ENCODE peak calls at places on chromosomes 5 and 9, in four cellular contexts. W, A, D and G are unnamed samples.

GRCh38 chr9:133113928-133114351 is 7.1 kb downstream of the RALGDS start:
- DNase-seq in D (peak; percentile 12), A (no peak), W (no peak), G (peak; percentile 80)

GRCh38 chr9:81588148-81588874 is 101.0 kb downstream of the TLE1 start:
- DNase-seq in A (peak; percentile 69), D (no peak), W (no peak), G (peak; percentile 73)

GRCh38 chr5:66169534-66169933 is 25.4 kb downstream of the SREK1 start:
- DNase-seq in D (no peak), A (no peak), W (no peak), G (no peak)

GRCh38 chr5:33679791-33680190 is 212.0 kb downstream of the ADAMTS12 start:
- DNase-seq in D (peak; percentile 51), A (no peak), W (no peak), G (no peak)

GRCh38 chr5:103450333-103451061 is 112.1 kb downstream of the NUDT12 start:
- DNase-seq in D (peak; percentile 95), W (no peak), A (peak; percentile 77), G (no peak)

GRCh38 chr5:126884269-126884819 is 107.4 kb downstream of the LMNB1 start:
- DNase-seq in A (peak; percentile 95), W (peak; percentile 48), D (peak; percentile 92), G (no peak)

GRCh38 chr5:178180141-178180863 is 6.9 kb downstream of the GMCL2 start:
- DNase-seq in D (no peak), A (no peak), W (no peak), G (no peak)

GRCh38 chr5:21711854-21712752 is 1141.0 kb downstream of the CDH12 start:
- DNase-seq in W (no peak), D (peak; percentile 0), A (no peak), G (no peak)

GRCh38 chr9:19485193-19485592 is 76.4 kb downstream of the ACER2 start:
- DNase-seq in A (no peak), W (no peak), D (no peak), G (no peak)

GRCh38 chr9:121844090-121844489 is 192.7 kb downstream of the DAB2IP start:
- DNase-seq in W (no peak), D (no peak), A (no peak), G (no peak)

GRCh38 chr9:85547574-85547973 is 194.2 kb downstream of the AGTPBP1 start:
- DNase-seq in D (no peak), A (no peak), W (no peak), G (no peak)

GRCh38 chr9:89899476-89900047 is 294.8 kb downstream of the GADD45G start:
- DNase-seq in A (no peak), W (no peak), D (no peak), G (no peak)

GRCh38 chr9:106716820-106717219 is 146.1 kb upstream of the ZNF462 start:
- DNase-seq in D (no peak), W (no peak), A (no peak), G (no peak)

GRCh38 chr9:96020822-96021615 is 145.5 kb downstream of the ERCC6L2 start:
- DNase-seq in D (peak; percentile 29), W (peak; percentile 49), A (peak; percentile 8), G (peak; percentile 84)

GRCh38 chr9:9791621-9792020 is 821.2 kb downstream of the PTPRD start:
- DNase-seq in A (no peak), D (no peak), W (no peak), G (no peak)

GRCh38 chr9:20242767-20243166 is 379.5 kb downstream of the MLLT3 start:
- DNase-seq in D (no peak), W (no peak), A (no peak), G (no peak)

GRCh38 chr5:33180900-33181299 is 259.9 kb upstream of the TARS1 start:
- DNase-seq in W (no peak), A (peak; percentile 36), D (peak; percentile 55), G (no peak)

GRCh38 chr5:16551628-16552027 is 65.2 kb downstream of the RETREG1 start:
- DNase-seq in D (no peak), W (no peak), A (no peak), G (no peak)

GRCh38 chr9:114001794-114002261 is 76.3 kb downstream of the AMBP start:
- DNase-seq in D (no peak), W (peak; percentile 6), A (no peak), G (no peak)

GRCh38 chr5:163571755-163572154 is 66.3 kb downstream of the MAT2B start:
- DNase-seq in D (peak; percentile 92), W (no peak), A (peak; percentile 20), G (no peak)

GRCh38 chr5:180860273-180860886 is 696 bp downstream of the ZFP62 start:
- DNase-seq in A (no peak), W (no peak), D (peak; percentile 19), G (no peak)

GRCh38 chr5:150783422-150783928 is 4.9 kb downstream of the SMIM3 start:
- DNase-seq in D (peak; percentile 90), W (no peak), A (peak; percentile 79), G (no peak)

GRCh38 chr5:56212127-56212879 is 20.8 kb downstream of the ANKRD55 start:
- DNase-seq in W (no peak), D (no peak), A (no peak), G (no peak)

GRCh38 chr5:173029499-173029921 is 26.6 kb upstream of the CREBRF start:
- DNase-seq in D (no peak), A (no peak), W (peak; percentile 44), G (no peak)

GRCh38 chr9:129832957-129833356 is 2.1 kb downstream of the C9orf78 start:
- DNase-seq in W (no peak), D (peak; percentile 13), A (no peak), G (no peak)

GRCh38 chr5:37375091-37375490 is 4.0 kb upstream of the WDR70 start:
- DNase-seq in W (no peak), D (no peak), A (no peak), G (no peak)

GRCh38 chr9:127109212-127109711 is 13.2 kb downstream of the ANGPTL2 start:
- DNase-seq in W (no peak), D (no peak), A (no peak), G (no peak)

GRCh38 chr5:154273028-154273617 is 82.6 kb downstream of the GALNT10 start:
- DNase-seq in A (no peak), D (peak; percentile 46), W (peak; percentile 62), G (no peak)

GRCh38 chr9:136623016-136623848 is 39.5 kb upstream of the EGFL7 start:
- DNase-seq in W (no peak), A (no peak), D (no peak), G (no peak)

GRCh38 chr5:132059696-132060500 is 557 bp upstream of the IL3 start:
- DNase-seq in A (no peak), W (peak; percentile 4), D (no peak), G (peak; percentile 38)

GRCh38 chr5:165333623-165334022 is 1828.2 kb downstream of the MAT2B start:
- DNase-seq in W (no peak), D (no peak), A (no peak), G (no peak)